ENCODE peak calls at places on chromosome 17, in nine cellular contexts. J, L, H, O, X, B, P, Z and T are unnamed samples.

GRCh38 chr17:45135978-45136791 is 698 bp downstream of the ACBD4 start:
- DNase-seq in H (no peak), L (no peak), Z (no peak), J (peak), X (no peak), O (no peak), B (peak), P (no peak), T (no peak)

GRCh38 chr17:61517843-61518606 is 65.8 kb downstream of the TBX4 start:
- DNase-seq in O (no peak), L (no peak), J (no peak), B (no peak), Z (no peak), X (no peak), H (no peak), P (no peak), T (no peak)

GRCh38 chr17:9644910-9645751 is at the start of gene USP43:
- DNase-seq in L (peak), P (peak), J (peak), Z (peak), B (peak), O (peak), H (no peak), X (peak), T (peak)

GRCh38 chr17:27236710-27237315 is 57.1 kb upstream of the WSB1 start:
- DNase-seq in H (peak), Z (peak), P (peak), B (peak), J (peak), X (peak), L (peak), O (peak), T (peak)

GRCh38 chr17:16853661-16854320 is 118.1 kb downstream of the TNFRSF13B start:
- DNase-seq in X (no peak), H (no peak), J (no peak), O (no peak), L (no peak), Z (no peak), B (no peak), P (no peak), T (no peak)

GRCh38 chr17:14840616-14841231 is 424.4 kb downstream of the PMP22 start:
- DNase-seq in J (peak), Z (no peak), B (no peak), H (no peak), L (no peak), O (no peak), X (no peak), P (no peak), T (no peak)

GRCh38 chr17:19553036-19553435 is 19.4 kb downstream of the SLC47A1 start:
- DNase-seq in J (no peak), O (no peak), X (no peak), Z (no peak), B (no peak), H (no peak), L (no peak), P (no peak), T (no peak)

GRCh38 chr17:72397687-72398086 is 276.9 kb downstream of the SOX9 start:
- DNase-seq in Z (no peak), P (no peak), H (no peak), L (no peak), B (no peak), O (peak), J (peak), X (no peak), T (no peak)

GRCh38 chr17:15926039-15926740 is 18.7 kb upstream of the ADORA2B start:
- DNase-seq in J (no peak), H (no peak), O (no peak), Z (no peak), P (no peak), B (peak), L (no peak), X (no peak), T (no peak)

GRCh38 chr17:29257756-29258155 is 11.1 kb downstream of the CRYBA1 start:
- DNase-seq in X (no peak), B (no peak), P (no peak), L (no peak), O (no peak), Z (no peak), J (peak), H (no peak), T (no peak)

GRCh38 chr17:17051380-17051779 is 9.1 kb downstream of the MPRIP start:
- DNase-seq in J (no peak), B (no peak), O (no peak), H (no peak), Z (no peak), L (no peak), X (no peak), P (no peak), T (no peak)

GRCh38 chr17:57445772-57446472 is 189.6 kb downstream of the MSI2 start:
- DNase-seq in P (no peak), H (no peak), O (no peak), B (no peak), L (no peak), Z (no peak), J (no peak), X (no peak), T (no peak)

GRCh38 chr17:50258647-50259483 is 15.4 kb upstream of the TMEM92 start:
- DNase-seq in L (no peak), X (no peak), H (no peak), Z (no peak), P (peak), O (no peak), B (peak), J (peak), T (no peak)

GRCh38 chr17:13016881-13017622 is 775 bp downstream of the ELAC2 start:
- DNase-seq in Z (no peak), X (no peak), O (peak), P (no peak), J (peak), H (no peak), B (no peak), L (no peak), T (no peak)

GRCh38 chr17:49935526-49936210 is 33.3 kb upstream of the DLX4 start:
- DNase-seq in P (no peak), B (no peak), Z (no peak), J (no peak), O (no peak), L (peak), H (no peak), X (no peak), T (no peak)

GRCh38 chr17:1486802-1487695 is 5.4 kb downstream of the MYO1C start:
- DNase-seq in H (no peak), Z (peak), B (no peak), X (peak), L (peak), J (peak), O (no peak), P (peak), T (peak)

GRCh38 chr17:56499799-56500388 is 93.6 kb upstream of the NOG start:
- DNase-seq in X (peak), H (peak), L (peak), B (no peak), J (peak), Z (peak), P (peak), O (peak), T (peak)

GRCh38 chr17:67499673-67500072 is 122.6 kb downstream of the PITPNC1 start:
- DNase-seq in B (no peak), J (no peak), P (no peak), Z (no peak), L (no peak), H (no peak), X (no peak), O (no peak), T (no peak)

GRCh38 chr17:8918811-8919210 is 46.7 kb downstream of the PIK3R5 start:
- DNase-seq in Z (no peak), J (peak), P (no peak), B (no peak), H (no peak), X (no peak), L (no peak), O (peak), T (no peak)

GRCh38 chr17:75326587-75326955 is 37.3 kb upstream of the SLC25A19 start:
- DNase-seq in Z (no peak), B (no peak), J (no peak), O (no peak), P (no peak), X (no peak), L (no peak), H (no peak), T (no peak)

GRCh38 chr17:40443988-40444899 is 994 bp downstream of the IGFBP4 start:
- DNase-seq in P (no peak), J (peak), L (peak), B (no peak), H (no peak), X (no peak), O (peak), Z (no peak), T (no peak)

GRCh38 chr17:47819475-47819874 is 2.1 kb downstream of the OSBPL7 start:
- DNase-seq in L (no peak), B (no peak), Z (no peak), P (no peak), X (no peak), H (no peak), J (no peak), O (no peak), T (no peak)

GRCh38 chr17:41446806-41447205 is 6.0 kb upstream of the KRT38 start:
- DNase-seq in J (peak), O (peak), H (no peak), Z (no peak), L (no peak), X (no peak), B (no peak), P (no peak), T (no peak)

GRCh38 chr17:72512649-72513556 is 392.1 kb downstream of the SOX9 start:
- DNase-seq in X (no peak), O (no peak), B (no peak), P (no peak), L (no peak), Z (no peak), H (no peak), J (no peak), T (peak)

GRCh38 chr17:73757324-73757942 is 113.2 kb upstream of the SDK2 start:
- DNase-seq in H (no peak), B (no peak), X (no peak), O (no peak), J (no peak), Z (no peak), L (no peak), P (no peak), T (no peak)

GRCh38 chr17:48954300-48954755 is 9.7 kb upstream of the SNF8 start:
- DNase-seq in Z (peak), O (peak), B (no peak), X (peak), L (peak), J (peak), H (no peak), P (peak), T (peak)

GRCh38 chr17:47968836-47969235 is 2.1 kb upstream of the CDK5RAP3 start:
- DNase-seq in O (no peak), J (no peak), B (no peak), H (no peak), P (no peak), Z (no peak), L (no peak), X (no peak), T (no peak)

GRCh38 chr17:8964801-8965393 is 610 bp downstream of the PIK3R5 start:
- DNase-seq in B (no peak), O (no peak), P (no peak), J (no peak), H (no peak), Z (no peak), L (no peak), X (peak), T (no peak)

GRCh38 chr17:34613064-34614019 is 34.0 kb downstream of the TMEM132E start:
- DNase-seq in P (peak), O (no peak), H (no peak), J (peak), Z (no peak), L (peak), X (peak), B (peak), T (no peak)

GRCh38 chr17:74043976-74044375 is 159.5 kb upstream of the RPL38 start:
- DNase-seq in P (no peak), Z (no peak), H (no peak), J (no peak), X (no peak), L (no peak), O (peak), B (no peak), T (no peak)

GRCh38 chr17:79799174-79799537 is 2.3 kb upstream of the CBX8 start:
- DNase-seq in Z (no peak), H (no peak), L (no peak), B (peak), P (no peak), J (no peak), X (peak), O (no peak), T (no peak)

GRCh38 chr17:79802039-79802735 is 5.3 kb upstream of the CBX8 start:
- DNase-seq in L (no peak), H (no peak), J (no peak), Z (no peak), O (no peak), X (peak), P (no peak), B (no peak), T (no peak)

GRCh38 chr17:79799538-79800324 is 2.9 kb upstream of the CBX8 start:
- DNase-seq in L (no peak), P (no peak), B (no peak), Z (no peak), O (no peak), J (peak), H (no peak), X (peak), T (no peak)

GRCh38 chr17:79798296-79799173 is 1.7 kb upstream of the CBX8 start:
- DNase-seq in L (peak), H (no peak), B (peak), J (peak), X (peak), O (no peak), P (peak), Z (no peak), T (no peak)

GRCh38 chr17:79800325-79801155 is 3.7 kb upstream of the CBX8 start:
- DNase-seq in O (peak), J (peak), X (peak), L (peak), B (peak), P (peak), Z (peak), H (no peak), T (peak)
- TF ChIP-seq EZH2phosphoT487 in O (no peak), J (no peak), X (peak), L (no peak), B (no peak), P (peak), Z (no peak), H (no peak), T (peak)

GRCh38 chr17:22569459-22570143 is 877.3 kb downstream of the KCNJ18 start:
- DNase-seq in P (no peak), J (no peak), Z (no peak), L (no peak), H (no peak), X (no peak), B (no peak), O (no peak), T (no peak)

GRCh38 chr17:22570144-22570845 is 878.0 kb downstream of the KCNJ18 start:
- DNase-seq in O (no peak), Z (no peak), P (no peak), L (no peak), J (no peak), X (no peak), H (no peak), B (no peak), T (no peak)
- TF ChIP-seq EZH2phosphoT487 in O (no peak), Z (no peak), P (no peak), L (no peak), J (no peak), X (no peak), H (no peak), B (no peak), T (no peak)

DNA sequence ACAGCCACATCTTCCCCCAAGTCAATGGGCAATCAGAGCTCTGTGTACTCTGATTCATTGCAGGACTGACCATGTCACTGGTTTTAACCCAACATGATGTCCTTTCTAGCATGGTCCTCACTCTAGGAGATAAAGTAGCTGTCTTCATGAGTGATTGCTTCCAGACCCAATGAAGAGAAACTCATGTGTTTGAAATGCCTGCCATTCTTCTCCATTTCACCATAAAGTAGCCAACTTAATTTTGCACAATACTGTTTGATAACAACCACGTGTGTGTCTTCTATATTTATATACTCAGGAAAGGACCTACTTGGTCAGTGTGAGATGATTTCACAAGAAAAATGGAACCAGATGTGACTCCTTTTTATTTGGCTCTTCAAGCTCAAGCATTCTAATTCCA is 172.5 kb downstream of the AXIN2 start:
- DNase-seq in Z (no peak), L (no peak), B (no peak), X (no peak), H (no peak), J (peak), P (no peak), O (no peak), T (no peak)
- TF ChIP-seq EZH2phosphoT487 in Z (no peak), L (no peak), B (no peak), X (no peak), H (no peak), J (no peak), P (no peak), O (no peak), T (no peak)

DNA sequence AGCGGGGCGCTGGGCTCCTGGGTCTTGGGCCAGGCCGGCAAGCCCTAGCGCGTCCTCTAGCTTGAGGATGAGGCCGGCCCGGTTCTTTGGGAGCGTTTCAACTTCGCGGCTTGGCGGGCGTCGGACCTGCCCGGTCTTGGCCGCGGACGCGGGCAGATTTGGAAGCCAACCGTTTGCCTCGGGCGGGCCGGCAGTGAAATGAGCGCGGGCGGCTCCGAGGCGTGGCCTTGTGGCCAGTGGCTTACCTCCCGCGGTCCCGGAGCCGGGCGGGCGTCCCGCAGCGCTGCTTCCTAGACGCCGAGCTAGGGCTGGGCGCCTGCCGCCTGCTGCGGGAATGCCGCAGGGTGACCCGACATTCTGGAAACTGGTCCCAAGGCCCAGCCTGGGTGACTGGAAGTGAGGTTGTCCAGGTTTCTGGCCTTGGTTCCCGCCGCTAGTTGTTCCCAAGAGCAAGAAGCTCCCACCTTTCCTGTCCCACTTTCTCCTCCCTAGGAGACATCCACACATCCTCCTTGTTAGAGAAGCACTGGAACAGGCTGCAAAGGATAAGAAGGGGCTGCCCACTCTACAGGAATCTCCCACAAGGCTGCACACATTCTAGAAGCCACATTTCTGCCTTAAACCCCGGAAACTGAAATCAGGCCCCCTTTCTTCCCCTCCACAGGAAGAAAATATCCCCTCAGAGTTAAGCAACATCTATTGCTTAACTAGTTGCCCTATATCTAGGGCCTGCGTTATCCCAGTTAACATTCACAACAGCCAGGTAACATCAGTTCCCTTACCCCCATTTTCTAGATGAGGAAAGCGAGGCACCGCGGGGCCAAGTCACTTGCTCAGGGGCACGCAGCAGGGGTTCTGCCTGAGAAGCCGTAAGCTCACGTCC is 4.5 kb upstream of the CBX8 start:
- DNase-seq in H (no peak), B (no peak), Z (peak), X (peak), P (peak), J (peak), O (peak), L (peak), T (no peak)
- TF ChIP-seq EZH2phosphoT487 in H (peak), B (no peak), Z (no peak), X (peak), P (peak), J (no peak), O (peak), L (no peak), T (peak)

GRCh38 chr17:37643829-37644228 is 583 bp upstream of the DDX52 start:
- DNase-seq in B (peak), H (no peak), Z (no peak), L (peak), P (peak), O (no peak), X (peak), J (peak), T (no peak)
- TF ChIP-seq EZH2phosphoT487 in B (no peak), H (no peak), Z (no peak), L (no peak), P (no peak), O (no peak), X (no peak), J (no peak), T (no peak)

DNA sequence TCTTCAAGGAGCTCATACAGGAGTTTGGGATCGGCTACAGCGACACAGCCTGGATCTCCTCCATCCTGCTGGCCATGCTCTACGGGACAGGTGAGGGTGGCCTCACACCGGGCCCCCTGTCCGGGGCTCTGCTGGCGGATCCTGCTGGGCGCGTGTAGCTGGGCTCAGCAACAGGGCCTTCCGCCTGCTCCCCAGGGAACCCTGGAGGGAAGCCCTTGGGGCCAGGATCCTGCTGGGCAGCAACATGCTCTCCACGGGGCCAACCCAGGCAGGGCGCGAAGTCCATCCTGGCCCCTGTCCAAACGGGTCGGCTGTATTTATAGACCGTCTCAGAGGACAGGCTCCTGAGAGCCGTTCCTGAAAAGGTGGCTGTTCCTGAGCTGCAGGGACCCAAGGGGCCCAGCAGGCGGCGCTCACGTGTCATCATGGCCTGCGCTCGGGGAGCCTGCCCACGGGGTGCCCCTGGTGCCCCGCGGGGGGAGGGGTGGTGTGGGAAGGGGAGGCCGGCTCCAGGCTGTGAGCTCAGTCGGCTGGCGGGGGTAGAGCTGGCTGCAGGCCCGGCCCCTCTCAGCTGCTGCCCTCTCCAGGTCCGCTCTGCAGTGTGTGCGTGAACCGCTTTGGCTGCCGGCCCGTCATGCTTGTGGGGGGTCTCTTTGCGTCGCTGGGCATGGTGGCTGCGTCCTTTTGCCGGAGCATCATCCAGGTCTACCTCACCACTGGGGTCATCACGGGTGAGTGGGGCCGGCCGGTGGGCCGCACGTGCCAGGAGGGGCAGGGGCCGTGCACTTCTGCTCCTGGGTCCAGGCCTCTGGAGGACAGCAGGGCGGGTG is 7.5 kb downstream of the SLC16A3 start:
- DNase-seq in O (peak), X (peak), P (peak), L (peak), Z (no peak), H (peak), B (peak), J (peak), T (peak)
- TF ChIP-seq EZH2phosphoT487 in O (no peak), X (no peak), P (no peak), L (no peak), Z (no peak), H (no peak), B (no peak), J (no peak), T (no peak)